ENCODE peak calls at places on chromosomes 1 and 21, in eight cellular contexts. Z, Y, V, I, M, C, X and N are unnamed samples.

GRCh38 chr1:187877220-187877619 is 1048.5 kb downstream of the PLA2G4A start:
- DNase-seq in Z (no peak), Y (no peak), V (no peak), I (no peak), M (no peak), C (no peak), X (no peak), N (no peak)

GRCh38 chr1:181541947-181542346 is 58.6 kb downstream of the CACNA1E start:
- DNase-seq in Z (no peak), Y (no peak), V (no peak), I (no peak), M (peak; percentile 1), C (no peak), X (peak; percentile 9), N (no peak)

GRCh38 chr21:42039911-42040351 is 29.8 kb upstream of the ZBTB21 start:
- DNase-seq in Z (peak; percentile 53), Y (no peak), V (peak; percentile 65), I (no peak), M (peak; percentile 78), C (no peak), X (no peak), N (no peak)

GRCh38 chr1:57470028-57470427 is 46.2 kb upstream of the DAB1 start:
- DNase-seq in Z (peak; percentile 28), Y (no peak), V (no peak), I (no peak), M (peak; percentile 52), C (no peak), X (no peak), N (no peak)

GRCh38 chr21:45080232-45080631 is 5.9 kb downstream of the ADARB1 start:
- DNase-seq in Z (no peak), Y (no peak), V (no peak), I (no peak), M (no peak), C (no peak), X (no peak), N (no peak)

GRCh38 chr21:35072960-35073359 is 23.9 kb upstream of the RUNX1 start:
- DNase-seq in Z (no peak), Y (no peak), V (peak; percentile 48), I (peak; percentile 33), M (no peak), C (no peak), X (no peak), N (peak; percentile 96)

GRCh38 chr1:232381676-232382075 is 248.3 kb downstream of the SIPA1L2 start:
- DNase-seq in Z (no peak), Y (no peak), V (no peak), I (no peak), M (no peak), C (no peak), X (no peak), N (no peak)

GRCh38 chr1:114589122-114589521 is 7.7 kb upstream of the BCAS2 start:
- DNase-seq in Z (no peak), Y (no peak), V (no peak), I (no peak), M (no peak), C (no peak), X (no peak), N (no peak)

GRCh38 chr1:223827193-223827663 is 18.5 kb downstream of the TP53BP2 start:
- DNase-seq in Z (no peak), Y (no peak), V (no peak), I (no peak), M (peak; percentile 40), C (no peak), X (no peak), N (no peak)

GRCh38 chr1:211944733-211945500 is 90.4 kb downstream of the INTS7 start:
- DNase-seq in Z (no peak), Y (no peak), V (peak; percentile 34), I (peak; percentile 77), M (no peak), C (no peak), X (no peak), N (no peak)

DNA sequence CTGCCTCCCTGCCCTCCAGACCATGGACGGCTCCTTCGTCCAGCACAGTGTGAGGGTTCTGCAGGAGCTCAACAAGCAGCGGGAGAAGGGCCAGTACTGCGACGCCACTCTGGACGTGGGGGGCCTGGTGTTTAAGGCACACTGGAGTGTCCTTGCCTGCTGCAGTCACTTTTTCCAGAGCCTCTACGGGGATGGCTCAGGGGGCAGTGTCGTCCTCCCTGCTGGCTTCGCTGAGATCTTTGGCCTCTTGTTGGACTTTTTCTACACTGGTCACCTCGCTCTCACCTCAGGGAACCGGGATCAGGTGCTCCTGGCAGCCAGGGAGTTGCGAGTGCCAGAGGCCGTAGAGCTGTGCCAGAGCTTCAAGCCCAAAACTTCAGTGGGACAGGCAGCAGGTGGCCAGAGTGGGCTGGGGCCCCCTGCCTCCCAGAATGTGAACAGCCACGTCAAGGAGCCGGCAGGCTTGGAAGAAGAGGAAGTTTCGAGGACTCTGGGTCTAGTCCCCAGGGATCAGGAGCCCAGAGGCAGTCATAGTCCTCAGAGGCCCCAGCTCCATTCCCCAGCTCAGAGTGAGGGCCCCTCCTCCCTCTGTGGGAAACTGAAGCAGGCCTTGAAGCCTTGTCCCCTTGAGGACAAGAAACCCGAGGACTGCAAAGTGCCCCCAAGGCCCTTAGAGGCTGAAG is 935 bp downstream of the ZBTB48 start:
- DNase-seq in Z (no peak), Y (no peak), V (no peak), I (no peak), M (no peak), C (no peak), X (no peak), N (no peak)
- TF ChIP-seq CTCF in Z (no peak), Y (no peak), V (no peak), I (no peak), M (peak; percentile 41), C (no peak), X (no peak), N (no peak)

GRCh38 chr1:208242829-208243521 is 1.2 kb downstream of the PLXNA2 start:
- DNase-seq in Z (no peak), Y (peak; percentile 70), V (peak; percentile 43), I (no peak), M (no peak), C (no peak), X (no peak), N (no peak)
- TF ChIP-seq CTCF in Z (no peak), Y (peak; percentile 23), V (no peak), I (no peak), M (peak; percentile 22), C (no peak), X (no peak), N (no peak)

GRCh38 chr1:17370618-17371017 is 1.4 kb upstream of the PADI6 start:
- DNase-seq in Z (no peak), Y (no peak), V (no peak), I (no peak), M (no peak), C (no peak), X (peak; percentile 16), N (no peak)
- TF ChIP-seq CTCF in Z (no peak), Y (peak; percentile 35), V (no peak), I (no peak), M (peak; percentile 40), C (peak; percentile 41), X (peak; percentile 18), N (no peak)

DNA sequence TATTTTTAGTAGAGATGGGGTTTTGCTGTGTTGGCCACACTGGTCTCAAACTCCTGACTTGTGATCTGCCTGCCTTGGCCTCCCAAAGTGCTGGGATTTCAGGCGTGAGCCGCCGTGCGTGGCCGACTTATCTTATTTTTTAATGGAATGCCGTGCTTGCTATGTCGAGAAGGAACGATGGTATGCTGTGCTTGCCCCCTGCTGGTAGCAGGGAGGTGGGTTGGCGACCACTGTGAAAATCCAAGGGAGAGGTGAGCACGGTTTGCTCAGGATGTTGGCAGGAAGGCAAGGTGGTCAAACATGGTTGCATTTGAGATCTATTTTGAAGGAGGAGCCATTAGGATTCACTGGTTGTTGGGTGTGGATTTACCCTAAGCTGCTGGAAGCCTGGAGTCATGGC is 45.8 kb upstream of the RCC2 start:
- DNase-seq in Z (no peak), Y (peak; percentile 37), V (no peak), I (no peak), M (peak; percentile 14), C (no peak), X (peak; percentile 20), N (no peak)
- TF ChIP-seq CTCF in Z (peak; percentile 44), Y (peak; percentile 63), V (peak; percentile 9), I (peak; percentile 25), M (peak; percentile 68), C (peak; percentile 54), X (peak; percentile 55), N (peak; percentile 33)

GRCh38 chr1:104136621-104137020 is 386.9 kb downstream of the AMY1C start:
- DNase-seq in Z (no peak), Y (no peak), V (no peak), I (no peak), M (no peak), C (no peak), X (no peak), N (no peak)

GRCh38 chr1:104132386-104132973 is 382.8 kb downstream of the AMY1C start:
- DNase-seq in Z (no peak), Y (peak; percentile 48), V (no peak), I (no peak), M (no peak), C (no peak), X (peak; percentile 31), N (no peak)
- TF ChIP-seq CTCF in Z (no peak), Y (peak; percentile 47), V (no peak), I (no peak), M (peak; percentile 63), C (no peak), X (peak; percentile 29), N (no peak)

DNA sequence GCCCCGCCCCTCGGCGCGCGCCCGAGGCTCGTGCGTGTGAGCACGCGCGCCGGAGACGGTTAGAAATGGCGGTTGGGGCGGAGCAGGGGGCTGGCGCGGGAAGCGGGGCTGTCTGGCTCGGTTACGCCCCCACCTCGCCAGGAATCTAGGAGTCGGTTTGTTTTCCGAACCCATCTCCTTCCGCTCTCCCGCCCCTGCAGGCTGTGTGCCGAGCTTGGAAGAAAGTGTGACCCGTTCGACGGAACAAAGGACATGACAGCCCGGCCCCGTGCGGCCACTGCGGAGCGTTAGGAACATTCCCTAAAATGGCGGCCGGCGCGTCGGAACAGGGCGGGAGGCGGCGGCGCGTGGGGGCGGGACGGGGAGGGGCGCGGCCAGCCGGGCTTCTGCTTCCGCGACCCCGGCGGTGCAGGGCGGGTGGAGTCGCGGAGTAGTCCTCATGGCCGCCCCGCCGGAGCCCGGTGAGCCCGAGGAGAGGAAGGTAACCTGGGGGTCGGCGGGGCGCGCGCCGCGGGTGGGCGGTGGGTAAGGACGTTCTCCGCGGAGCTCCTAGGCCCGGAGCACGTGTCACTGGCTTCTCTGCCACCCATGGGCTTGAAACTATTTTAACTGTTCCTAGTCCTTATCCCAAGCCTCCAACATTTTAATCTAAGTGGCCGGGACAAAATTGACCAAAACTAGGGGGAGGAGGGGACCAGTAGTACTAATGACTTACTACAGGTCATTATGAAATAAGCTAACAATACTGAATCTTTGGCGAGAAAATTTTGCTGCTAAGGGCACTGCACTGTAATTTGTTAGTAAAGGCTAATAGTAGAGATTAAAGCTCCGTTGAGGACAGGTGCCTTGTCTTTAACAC is at the start of gene COX20:
- DNase-seq in Z (no peak), Y (peak; percentile 95), V (peak; percentile 93), I (peak; percentile 84), M (peak; percentile 77), C (peak; percentile 67), X (peak; percentile 97), N (peak; percentile 75)
- TF ChIP-seq CTCF in Z (no peak), Y (no peak), V (no peak), I (no peak), M (peak; percentile 11), C (no peak), X (no peak), N (no peak)

DNA sequence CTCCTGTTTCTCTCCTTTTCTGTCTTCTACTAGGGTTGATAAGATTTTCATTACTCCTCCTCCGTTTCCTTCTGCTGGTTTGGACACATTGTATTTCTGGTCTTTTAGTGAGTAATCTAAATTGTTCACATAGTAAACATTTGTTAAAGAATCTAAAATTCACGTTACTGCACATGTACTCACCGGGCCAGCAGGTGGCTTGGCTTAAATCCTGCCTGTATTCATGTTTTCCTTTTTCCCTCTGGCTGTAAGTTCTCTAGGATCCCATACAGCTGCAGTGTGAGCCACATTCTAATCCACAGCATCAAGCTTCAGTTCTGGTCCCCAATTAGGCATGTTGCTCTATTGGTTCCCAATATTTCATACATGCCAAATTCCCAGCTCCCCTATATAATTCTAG is 958.3 kb downstream of the ADGRL2 start:
- DNase-seq in Z (no peak), Y (no peak), V (no peak), I (no peak), M (no peak), C (no peak), X (no peak), N (no peak)
- TF ChIP-seq CTCF in Z (no peak), Y (no peak), V (no peak), I (no peak), M (no peak), C (no peak), X (no peak), N (no peak)